ENCODE peak calls at places on chromosomes 6 and 20, in four cellular contexts. D is PC-3, R is astrocyte, Z is fibroblast of lung. Y is an unnamed sample.

GRCh38 chr20:25272223-25273000 is 24.5 kb downstream of the PYGB start:
- DNase-seq in D (no peak), R (no peak), Z (no peak), Y (no peak)

GRCh38 chr6:6834356-6835342 is 246.1 kb downstream of the LY86 start:
- DNase-seq in D (peak), R (no peak), Z (peak), Y (no peak)

GRCh38 chr6:42083530-42083929 is 33.2 kb downstream of the TAF8 start:
- DNase-seq in D (no peak), R (no peak), Z (no peak), Y (no peak)

GRCh38 chr20:38937978-38938473 is 11.8 kb downstream of the FAM83D start:
- DNase-seq in D (no peak), R (no peak), Z (no peak), Y (no peak)

GRCh38 chr6:148177589-148178233 is 164.9 kb upstream of the SASH1 start:
- DNase-seq in D (peak), R (no peak), Z (peak), Y (peak)

GRCh38 chr20:39849664-39850063 is 839.4 kb downstream of the MAFB start:
- DNase-seq in D (no peak), R (peak), Z (peak), Y (peak)

GRCh38 chr20:1748777-1749176 is 91.2 kb upstream of the SIRPG start:
- DNase-seq in D (no peak), R (no peak), Z (no peak), Y (no peak)

GRCh38 chr20:4076671-4077070 is 61.3 kb upstream of the RNF24 start:
- DNase-seq in D (peak), R (peak), Z (peak), Y (no peak)

GRCh38 chr20:53399131-53399530 is 194.5 kb downstream of the ZNF217 start:
- DNase-seq in D (no peak), R (no peak), Z (no peak), Y (no peak)

GRCh38 chr20:21232546-21233280 is 70.4 kb upstream of the XRN2 start:
- DNase-seq in D (no peak), R (no peak), Z (no peak), Y (no peak)

GRCh38 chr6:104483225-104483834 is 376.4 kb downstream of the HACE1 start:
- DNase-seq in D (peak), R (no peak), Z (no peak), Y (no peak)

GRCh38 chr6:149342525-149342924 is 25.0 kb downstream of the TAB2 start:
- DNase-seq in D (no peak), R (no peak), Z (no peak), Y (no peak)

GRCh38 chr6:169177516-169178196 is 76.0 kb downstream of the THBS2 start:
- DNase-seq in D (no peak), R (no peak), Z (peak), Y (no peak)
- TF ChIP-seq CTCF in D (no peak), R (no peak), Z (no peak), Y (no peak)

DNA sequence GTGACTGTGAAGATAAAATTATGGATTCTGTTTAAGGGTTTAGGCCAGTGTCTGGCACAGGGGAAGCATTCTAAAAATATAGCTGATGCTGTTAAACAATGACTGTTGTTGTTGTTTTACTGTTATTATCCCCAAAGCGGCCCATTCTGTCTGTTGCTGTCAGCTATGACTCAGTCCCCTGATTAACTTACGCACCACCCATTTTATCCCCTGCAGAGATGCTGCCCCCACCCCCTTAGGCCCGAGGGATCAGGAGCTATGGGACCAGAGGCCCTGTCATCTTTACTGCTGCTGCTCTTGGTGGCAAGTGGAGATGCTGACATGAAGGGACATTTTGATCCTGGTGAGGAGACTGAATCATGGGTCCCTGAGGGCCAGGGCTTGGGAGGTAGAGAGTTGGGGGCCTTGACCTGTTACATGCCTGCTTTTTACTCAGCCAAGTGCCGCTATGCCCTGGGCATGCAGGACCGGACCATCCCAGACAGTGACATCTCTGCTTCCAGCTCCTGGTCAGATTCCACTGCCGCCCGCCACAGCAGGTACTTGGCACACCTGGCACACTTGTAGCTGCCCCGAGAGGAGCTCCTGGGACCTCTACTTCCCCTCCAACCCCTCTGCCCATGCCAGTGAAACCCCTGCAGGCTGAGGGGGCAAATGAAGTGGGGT is 4.3 kb downstream of the DDR1 start:
- DNase-seq in D (peak), R (peak), Z (peak), Y (no peak)
- H3K9ac ChIP-seq in D (no peak), R (peak), Z (no peak), Y (no peak)

DNA sequence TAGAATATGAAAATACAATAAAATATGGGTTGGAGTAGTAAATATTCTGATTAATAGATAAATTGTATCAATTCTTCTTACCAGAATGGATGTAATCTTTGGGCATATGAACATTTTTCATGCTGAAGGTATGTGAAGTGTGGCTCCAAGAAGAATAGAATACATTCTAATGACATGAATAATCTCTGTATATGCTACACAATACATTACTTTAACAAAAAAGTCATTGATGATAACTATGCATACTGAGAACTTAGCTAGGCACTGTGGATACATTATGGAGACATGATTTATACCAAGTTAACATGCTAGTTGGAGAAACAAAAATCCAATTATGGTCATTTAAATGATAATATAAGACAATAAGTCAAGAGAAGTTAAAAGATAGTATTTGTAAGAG is 62.7 kb upstream of the HDAC2 start:
- DNase-seq in D (peak), R (peak), Z (peak), Y (no peak)
- TF ChIP-seq CTCF in D (no peak), R (no peak), Z (no peak), Y (no peak)

DNA sequence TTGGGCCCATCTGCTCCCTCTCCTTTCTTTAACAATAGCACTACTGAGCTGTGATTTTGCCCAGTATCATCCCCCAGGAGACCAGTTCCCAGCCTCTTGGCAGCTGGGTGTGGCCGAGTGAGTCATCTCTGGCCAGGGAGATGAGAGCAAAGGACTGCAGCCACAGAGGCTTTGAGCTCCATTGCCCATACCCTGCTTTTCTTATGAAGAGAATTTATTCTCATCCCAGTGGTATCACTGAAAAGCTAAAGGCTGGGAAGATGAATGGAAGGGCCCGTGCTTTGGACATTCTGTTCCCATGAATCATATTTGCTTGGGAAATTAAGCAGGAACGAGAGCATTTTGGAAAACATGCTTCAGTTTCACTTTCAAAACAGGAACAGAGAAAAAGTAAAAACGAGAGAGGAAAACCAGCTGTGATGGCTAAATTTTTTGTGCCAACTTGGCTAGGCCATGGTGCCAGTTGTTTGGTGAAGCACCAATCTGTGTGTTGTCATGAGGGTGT is 14.9 kb downstream of the CST3 start:
- DNase-seq in D (peak), R (peak), Z (peak), Y (peak)
- H3K9ac ChIP-seq in D (peak), R (peak), Z (peak), Y (no peak)

DNA sequence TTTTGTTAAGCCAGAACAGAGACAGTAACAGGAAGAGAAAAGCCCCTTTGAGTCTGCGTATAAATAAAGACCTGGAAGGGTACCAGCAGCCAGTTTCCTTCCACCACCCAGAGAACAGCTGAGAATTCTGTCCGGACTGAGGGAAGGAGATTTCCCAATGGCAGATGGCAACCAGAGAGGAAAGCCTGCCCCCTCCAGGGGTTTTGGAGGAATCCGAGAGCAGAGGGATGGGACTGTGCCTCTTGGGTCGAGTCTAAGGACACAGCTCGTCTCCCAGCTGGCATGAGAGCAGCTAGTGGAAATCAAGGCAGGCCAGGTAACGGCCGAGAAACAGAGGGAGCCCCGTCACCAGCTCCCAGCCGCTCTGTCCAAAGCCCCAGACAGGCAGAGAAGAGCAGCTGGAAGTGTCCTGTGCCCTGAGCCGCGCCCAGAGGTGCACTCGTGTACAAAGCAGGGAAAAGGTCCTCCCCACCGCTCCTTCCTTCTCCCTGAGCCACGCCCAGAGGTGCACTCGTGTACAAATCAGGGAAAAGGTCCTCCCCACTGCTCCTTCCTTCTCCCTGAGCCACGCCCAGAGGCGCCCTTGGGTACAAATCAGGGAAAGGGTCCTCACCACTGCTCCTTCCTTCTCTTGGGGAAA is 134.0 kb upstream of the SNX9 start:
- DNase-seq in D (peak), R (no peak), Z (no peak), Y (peak)
- TF ChIP-seq CTCF in D (no peak), R (no peak), Z (peak), Y (no peak)

GRCh38 chr20:44909872-44910689 is at the start of gene PABPC1L:
- DNase-seq in D (peak), R (peak), Z (peak), Y (peak)

GRCh38 chr20:44912189-44912588 is 2.3 kb downstream of the PABPC1L start:
- DNase-seq in D (no peak), R (no peak), Z (no peak), Y (no peak)

GRCh38 chr20:44911264-44911921 is 1.5 kb downstream of the PABPC1L start:
- DNase-seq in D (peak), R (no peak), Z (peak), Y (peak)

GRCh38 chr20:44908987-44909871 is 631 bp upstream of the PABPC1L start:
- DNase-seq in D (peak), R (no peak), Z (no peak), Y (no peak)

GRCh38 chr20:44910690-44911262 is 916 bp downstream of the PABPC1L start:
- DNase-seq in D (peak), R (no peak), Z (no peak), Y (no peak)
- H3K9ac ChIP-seq in D (peak), R (peak), Z (peak), Y (peak)

Y was measured in colonic mucosa.